ENCODE peak calls at places on chromosomes 4 and X, in six cellular contexts. One of them, this sample, is unnamed.

GRCh38 chr4:25283948-25284347 is 28.6 kb upstream of the ZCCHC4 start:
- DNase-seq in HCT116: no peak
- DNase-seq in H9: no peak
- DNase-seq in PC-3: peak
- DNase-seq in cardiac muscle cell: no peak
- DNase-seq in neuronal stem cell: no peak
- DNase-seq in this sample: no peak

GRCh38 chrX:68829594-68830485 is 1.0 kb downstream of the EFNB1 start:
- DNase-seq in neuronal stem cell: no peak
- DNase-seq in H9: peak
- DNase-seq in PC-3: no peak
- DNase-seq in HCT116: no peak
- DNase-seq in cardiac muscle cell: peak
- DNase-seq in this sample: no peak

GRCh38 chrX:136711147-136711546 is 63.2 kb downstream of the CD40LG start:
- DNase-seq in neuronal stem cell: no peak
- DNase-seq in cardiac muscle cell: peak
- DNase-seq in H9: peak
- DNase-seq in PC-3: peak
- DNase-seq in HCT116: no peak
- DNase-seq in this sample: no peak

GRCh38 chr4:186775867-186776266 is 52.2 kb upstream of the FAT1 start:
- DNase-seq in H9: no peak
- DNase-seq in PC-3: no peak
- DNase-seq in cardiac muscle cell: no peak
- DNase-seq in neuronal stem cell: no peak
- DNase-seq in HCT116: no peak
- DNase-seq in this sample: no peak

GRCh38 chr4:123536225-123536624 is 139.6 kb downstream of the SPRY1 start:
- DNase-seq in H9: no peak
- DNase-seq in PC-3: no peak
- DNase-seq in HCT116: no peak
- DNase-seq in cardiac muscle cell: no peak
- DNase-seq in neuronal stem cell: no peak
- DNase-seq in this sample: no peak

GRCh38 chrX:7334253-7334935 is 186.4 kb upstream of the PUDP start:
- DNase-seq in cardiac muscle cell: peak
- DNase-seq in HCT116: no peak
- DNase-seq in H9: no peak
- DNase-seq in neuronal stem cell: no peak
- DNase-seq in PC-3: peak
- DNase-seq in this sample: no peak

GRCh38 chr4:8336412-8337075 is 67.0 kb downstream of the HTRA3 start:
- DNase-seq in HCT116: no peak
- DNase-seq in PC-3: peak
- DNase-seq in H9: no peak
- DNase-seq in cardiac muscle cell: peak
- DNase-seq in neuronal stem cell: no peak
- DNase-seq in this sample: peak

GRCh38 chr4:26238782-26239647 is 81.8 kb upstream of the RBPJ start:
- DNase-seq in H9: no peak
- DNase-seq in HCT116: no peak
- DNase-seq in neuronal stem cell: peak
- DNase-seq in PC-3: peak
- DNase-seq in cardiac muscle cell: peak
- DNase-seq in this sample: no peak

GRCh38 chr4:2792711-2793577 is at the start of gene SH3BP2:
- DNase-seq in HCT116: peak
- DNase-seq in neuronal stem cell: peak
- DNase-seq in PC-3: peak
- DNase-seq in cardiac muscle cell: peak
- DNase-seq in H9: peak
- DNase-seq in this sample: no peak

GRCh38 chr4:40722576-40723161 is 27.1 kb upstream of the NSUN7 start:
- DNase-seq in PC-3: no peak
- DNase-seq in cardiac muscle cell: peak
- DNase-seq in HCT116: no peak
- DNase-seq in H9: no peak
- DNase-seq in neuronal stem cell: no peak
- DNase-seq in this sample: peak

GRCh38 chr4:57102050-57102564 is 8.1 kb downstream of the IGFBP7 start:
- DNase-seq in neuronal stem cell: no peak
- DNase-seq in H9: no peak
- DNase-seq in cardiac muscle cell: peak
- DNase-seq in PC-3: peak
- DNase-seq in HCT116: no peak
- DNase-seq in this sample: no peak

GRCh38 chr4:55612341-55612740 is 20.3 kb upstream of the PDCL2 start:
- DNase-seq in H9: no peak
- DNase-seq in PC-3: no peak
- DNase-seq in HCT116: no peak
- DNase-seq in cardiac muscle cell: no peak
- DNase-seq in neuronal stem cell: no peak
- DNase-seq in this sample: no peak

GRCh38 chr4:150007512-150007911 is 70.7 kb upstream of the DCLK2 start:
- DNase-seq in cardiac muscle cell: no peak
- DNase-seq in PC-3: peak
- DNase-seq in neuronal stem cell: no peak
- DNase-seq in HCT116: peak
- DNase-seq in H9: no peak
- DNase-seq in this sample: no peak

GRCh38 chr4:139624441-139625130 is 41.0 kb upstream of the MGST2 start:
- DNase-seq in HCT116: no peak
- DNase-seq in cardiac muscle cell: no peak
- DNase-seq in H9: no peak
- DNase-seq in neuronal stem cell: no peak
- DNase-seq in PC-3: no peak
- DNase-seq in this sample: no peak

GRCh38 chr4:153022233-153022632 is 86.1 kb downstream of the FHDC1 start:
- DNase-seq in cardiac muscle cell: no peak
- DNase-seq in HCT116: no peak
- DNase-seq in neuronal stem cell: no peak
- DNase-seq in PC-3: no peak
- DNase-seq in H9: no peak
- DNase-seq in this sample: no peak

GRCh38 chr4:8777320-8778196 is 94.1 kb downstream of the HMX1 start:
- DNase-seq in PC-3: peak
- DNase-seq in HCT116: no peak
- DNase-seq in cardiac muscle cell: no peak
- DNase-seq in neuronal stem cell: no peak
- DNase-seq in H9: no peak
- DNase-seq in this sample: no peak

GRCh38 chrX:110004970-110005369 is 2.1 kb downstream of the TMEM164 start:
- DNase-seq in neuronal stem cell: no peak
- DNase-seq in HCT116: no peak
- DNase-seq in cardiac muscle cell: no peak
- DNase-seq in PC-3: no peak
- DNase-seq in H9: no peak
- DNase-seq in this sample: no peak

GRCh38 chr4:145511913-145512522 is 30.4 kb downstream of the SMAD1 start:
- DNase-seq in neuronal stem cell: no peak
- DNase-seq in cardiac muscle cell: peak
- DNase-seq in HCT116: peak
- DNase-seq in PC-3: peak
- DNase-seq in H9: no peak
- DNase-seq in this sample: no peak

GRCh38 chr4:7115557-7116340 is 47.9 kb upstream of the GRPEL1 start:
- DNase-seq in cardiac muscle cell: no peak
- DNase-seq in PC-3: no peak
- DNase-seq in H9: no peak
- DNase-seq in neuronal stem cell: no peak
- DNase-seq in HCT116: no peak
- DNase-seq in this sample: no peak

GRCh38 chrX:56248492-56248891 is 16.3 kb downstream of the KLF8 start:
- DNase-seq in neuronal stem cell: no peak
- DNase-seq in cardiac muscle cell: peak
- DNase-seq in HCT116: peak
- DNase-seq in H9: peak
- DNase-seq in PC-3: peak
- DNase-seq in this sample: no peak

GRCh38 chr4:41597494-41597893 is 59.5 kb downstream of the LIMCH1 start:
- DNase-seq in PC-3: no peak
- DNase-seq in cardiac muscle cell: no peak
- DNase-seq in HCT116: no peak
- DNase-seq in neuronal stem cell: no peak
- DNase-seq in H9: no peak
- DNase-seq in this sample: no peak

GRCh38 chr4:184310881-184311709 is 93.4 kb upstream of the ENPP6 start:
- DNase-seq in H9: peak
- DNase-seq in HCT116: no peak
- DNase-seq in neuronal stem cell: no peak
- DNase-seq in PC-3: no peak
- DNase-seq in cardiac muscle cell: peak
- DNase-seq in this sample: no peak

GRCh38 chr4:157803441-157804168 is 369.2 kb downstream of the GASK1B start:
- DNase-seq in neuronal stem cell: no peak
- DNase-seq in HCT116: no peak
- DNase-seq in PC-3: no peak
- DNase-seq in H9: no peak
- DNase-seq in cardiac muscle cell: no peak
- DNase-seq in this sample: no peak

GRCh38 chrX:40012800-40013682 is 84.7 kb downstream of the BCOR start:
- DNase-seq in PC-3: peak
- DNase-seq in HCT116: no peak
- DNase-seq in H9: peak
- DNase-seq in cardiac muscle cell: peak
- DNase-seq in neuronal stem cell: no peak
- DNase-seq in this sample: no peak

GRCh38 chr4:142556613-142557012 is 289.5 kb downstream of the INPP4B start:
- DNase-seq in neuronal stem cell: no peak
- DNase-seq in H9: no peak
- DNase-seq in HCT116: no peak
- DNase-seq in PC-3: no peak
- DNase-seq in cardiac muscle cell: no peak
- DNase-seq in this sample: no peak
- H3K27ac ChIP-seq in neuronal stem cell: no peak
- H3K27ac ChIP-seq in H9: no peak
- H3K27ac ChIP-seq in HCT116: no peak
- H3K27ac ChIP-seq in PC-3: no peak
- H3K27ac ChIP-seq in cardiac muscle cell: no peak
- H3K27ac ChIP-seq in this sample: no peak

GRCh38 chr4:185532327-185532726 is 3.0 kb downstream of the PDLIM3 start:
- DNase-seq in HCT116: no peak
- DNase-seq in H9: no peak
- DNase-seq in PC-3: no peak
- DNase-seq in cardiac muscle cell: peak
- DNase-seq in neuronal stem cell: no peak
- DNase-seq in this sample: no peak
- H3K27ac ChIP-seq in HCT116: no peak
- H3K27ac ChIP-seq in H9: no peak
- H3K27ac ChIP-seq in PC-3: no peak
- H3K27ac ChIP-seq in cardiac muscle cell: no peak
- H3K27ac ChIP-seq in neuronal stem cell: no peak
- H3K27ac ChIP-seq in this sample: no peak

GRCh38 chr4:108946237-108946636 is 183.4 kb upstream of the ETNPPL start:
- DNase-seq in H9: no peak
- DNase-seq in HCT116: no peak
- DNase-seq in cardiac muscle cell: no peak
- DNase-seq in neuronal stem cell: no peak
- DNase-seq in PC-3: no peak
- DNase-seq in this sample: no peak

GRCh38 chr4:108943971-108944370 is 181.1 kb upstream of the ETNPPL start:
- DNase-seq in neuronal stem cell: no peak
- DNase-seq in PC-3: no peak
- DNase-seq in H9: no peak
- DNase-seq in HCT116: no peak
- DNase-seq in cardiac muscle cell: peak
- DNase-seq in this sample: no peak

GRCh38 chr4:108941914-108942379 is 179.1 kb upstream of the ETNPPL start:
- DNase-seq in neuronal stem cell: no peak
- DNase-seq in PC-3: no peak
- DNase-seq in H9: no peak
- DNase-seq in HCT116: no peak
- DNase-seq in cardiac muscle cell: no peak
- DNase-seq in this sample: no peak

GRCh38 chr4:108940086-108941033 is 177.5 kb upstream of the ETNPPL start:
- DNase-seq in neuronal stem cell: no peak
- DNase-seq in H9: peak
- DNase-seq in HCT116: no peak
- DNase-seq in cardiac muscle cell: no peak
- DNase-seq in PC-3: peak
- DNase-seq in this sample: peak

DNA sequence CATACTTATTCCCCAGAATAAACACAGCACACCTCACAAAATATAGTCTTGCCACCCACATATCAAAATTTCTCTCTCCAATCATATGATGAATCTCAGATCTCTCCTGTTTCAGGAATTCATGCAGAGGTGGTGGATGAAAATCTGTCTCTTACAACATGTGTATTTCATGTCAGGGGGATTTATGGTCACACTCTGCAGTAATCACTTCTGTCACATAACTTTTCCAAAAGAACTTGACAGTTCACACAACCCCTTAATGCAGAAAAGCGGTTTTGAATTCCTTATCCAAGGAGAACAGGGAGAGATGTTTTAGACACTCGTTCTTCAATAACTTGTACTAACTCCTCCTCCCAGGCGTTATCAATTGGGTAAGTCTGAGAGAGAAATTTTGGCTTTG is 180.5 kb upstream of the ETNPPL start:
- DNase-seq in cardiac muscle cell: no peak
- DNase-seq in H9: no peak
- DNase-seq in PC-3: no peak
- DNase-seq in HCT116: no peak
- DNase-seq in neuronal stem cell: no peak
- DNase-seq in this sample: no peak
- H3K27ac ChIP-seq in cardiac muscle cell: peak
- H3K27ac ChIP-seq in H9: no peak
- H3K27ac ChIP-seq in PC-3: no peak
- H3K27ac ChIP-seq in HCT116: no peak
- H3K27ac ChIP-seq in neuronal stem cell: no peak
- H3K27ac ChIP-seq in this sample: no peak

DNA sequence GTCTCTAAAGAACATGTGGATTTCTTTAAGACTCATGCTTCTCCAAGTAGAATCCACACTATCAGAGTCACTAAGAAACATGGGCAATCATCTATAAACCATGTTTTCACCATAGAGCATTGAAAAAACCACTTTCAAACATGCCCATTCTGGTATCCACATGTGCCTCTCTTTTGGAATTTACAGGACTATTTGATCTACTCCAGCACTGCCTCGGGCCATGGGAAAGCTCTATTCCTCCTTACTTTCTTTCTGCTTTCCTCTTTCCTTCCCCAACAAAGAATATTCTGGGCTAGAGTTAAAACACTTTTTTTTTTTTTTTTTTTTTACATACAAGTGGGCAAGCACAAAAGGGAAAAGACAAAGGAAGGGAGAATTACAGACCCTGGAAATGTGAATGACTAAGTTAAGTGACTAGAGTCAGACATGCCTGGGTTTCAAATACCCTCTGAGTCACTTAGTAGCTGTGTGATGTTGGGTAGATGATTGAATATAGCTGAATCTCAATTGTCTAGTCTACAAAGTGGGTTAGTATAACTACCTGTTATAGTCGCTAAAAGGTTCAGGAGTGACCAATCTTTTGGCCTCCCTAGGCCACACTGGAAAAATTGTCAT is 847.7 kb upstream of the INTU start:
- DNase-seq in H9: no peak
- DNase-seq in neuronal stem cell: no peak
- DNase-seq in HCT116: no peak
- DNase-seq in PC-3: no peak
- DNase-seq in cardiac muscle cell: no peak
- DNase-seq in this sample: peak
- H3K27ac ChIP-seq in H9: no peak
- H3K27ac ChIP-seq in neuronal stem cell: no peak
- H3K27ac ChIP-seq in HCT116: no peak
- H3K27ac ChIP-seq in PC-3: no peak
- H3K27ac ChIP-seq in cardiac muscle cell: no peak
- H3K27ac ChIP-seq in this sample: peak

GRCh38 chr4:15668566-15669435 is 12.8 kb upstream of the FAM200B start:
- DNase-seq in neuronal stem cell: no peak
- DNase-seq in H9: no peak
- DNase-seq in cardiac muscle cell: no peak
- DNase-seq in PC-3: no peak
- DNase-seq in HCT116: no peak
- DNase-seq in this sample: no peak
- H3K27ac ChIP-seq in neuronal stem cell: no peak
- H3K27ac ChIP-seq in H9: no peak
- H3K27ac ChIP-seq in cardiac muscle cell: peak
- H3K27ac ChIP-seq in PC-3: no peak
- H3K27ac ChIP-seq in HCT116: no peak
- H3K27ac ChIP-seq in this sample: peak

This sample was measured in epithelial cell of prostate.